ENCODE peak calls at places on chromosomes 12 and 14, in nine cellular contexts. D, I, W, X, Z, J, T, F and H are unnamed samples.

GRCh38 chr14:79914595-79914994 is 296.7 kb downstream of the DIO2 start:
- DNase-seq in D (no peak), I (no peak), W (no peak), X (no peak), Z (no peak), J (no peak), T (no peak), F (no peak), H (no peak)

GRCh38 chr12:93145086-93145485 is 216.0 kb upstream of the EEA1 start:
- DNase-seq in D (no peak), I (no peak), W (no peak), X (peak; percentile 16), Z (no peak), J (no peak), T (no peak), F (no peak), H (no peak)

GRCh38 chr14:68722186-68722585 is 70.7 kb downstream of the ZFP36L1 start:
- DNase-seq in D (no peak), I (no peak), W (no peak), X (no peak), Z (no peak), J (no peak), T (no peak), F (no peak), H (no peak)

GRCh38 chr14:100827751-100828447 is 2.0 kb downstream of the MEG3 start:
- DNase-seq in D (no peak), I (no peak), W (no peak), X (peak; percentile 81), Z (no peak), J (no peak), T (peak; percentile 89), F (no peak), H (no peak)

GRCh38 chr14:21084988-21085853 is 13.2 kb downstream of the ZNF219 start:
- DNase-seq in D (no peak), I (no peak), W (no peak), X (peak; percentile 91), Z (no peak), J (no peak), T (peak; percentile 85), F (no peak), H (no peak)

GRCh38 chr14:72736791-72737559 is 156.9 kb downstream of the DPF3 start:
- DNase-seq in D (no peak), I (no peak), W (no peak), X (no peak), Z (no peak), J (no peak), T (peak; percentile 50), F (no peak), H (no peak)

GRCh38 chr14:66231823-66232222 is 254.3 kb upstream of the CCDC196 start:
- DNase-seq in D (no peak), I (no peak), W (no peak), X (no peak), Z (no peak), J (no peak), T (no peak), F (no peak), H (no peak)

GRCh38 chr12:27965966-27966365 is 6.6 kb downstream of the PTHLH start:
- DNase-seq in D (no peak), I (no peak), W (no peak), X (peak; percentile 63), Z (no peak), J (no peak), T (peak; percentile 62), F (no peak), H (no peak)

GRCh38 chr12:44816446-44817017 is 59.6 kb downstream of the NELL2 start:
- DNase-seq in D (no peak), I (no peak), W (no peak), X (no peak), Z (no peak), J (no peak), T (no peak), F (no peak), H (no peak)

GRCh38 chr14:87992720-87993484 is at the start of gene GALC:
- DNase-seq in D (peak; percentile 86), I (no peak), W (peak; percentile 96), X (peak; percentile 89), Z (peak; percentile 62), J (no peak), T (peak; percentile 94), F (peak; percentile 96), H (no peak)

GRCh38 chr14:104135121-104135903 is 3.1 kb upstream of the KIF26A start:
- DNase-seq in D (no peak), I (no peak), W (peak; percentile 84), X (no peak), Z (no peak), J (peak; percentile 4), T (peak; percentile 6), F (peak; percentile 89), H (no peak)
- TF ChIP-seq CTCF in D (peak; percentile 34), I (peak; percentile 30), W (peak; percentile 67), X (peak; percentile 1), Z (no peak), J (peak; percentile 27), T (no peak), F (peak; percentile 57), H (peak; percentile 31)

GRCh38 chr12:111777345-111778045 is 10.8 kb downstream of the ALDH2 start:
- DNase-seq in D (no peak), I (no peak), W (no peak), X (no peak), Z (no peak), J (peak; percentile 87), T (no peak), F (no peak), H (no peak)

GRCh38 chr12:111776836-111777344 is 10.2 kb downstream of the ALDH2 start:
- DNase-seq in D (no peak), I (no peak), W (no peak), X (peak; percentile 35), Z (no peak), J (no peak), T (no peak), F (no peak), H (no peak)

GRCh38 chr12:111773801-111774551 is 7.2 kb downstream of the ALDH2 start:
- DNase-seq in D (no peak), I (no peak), W (no peak), X (peak; percentile 97), Z (no peak), J (peak; percentile 89), T (peak; percentile 84), F (peak; percentile 37), H (no peak)

GRCh38 chr12:111780166-111780565 is 13.4 kb downstream of the ALDH2 start:
- DNase-seq in D (no peak), I (no peak), W (no peak), X (no peak), Z (no peak), J (no peak), T (no peak), F (no peak), H (no peak)

GRCh38 chr12:111775205-111776193 is 8.8 kb downstream of the ALDH2 start:
- DNase-seq in D (peak; percentile 80), I (no peak), W (no peak), X (peak; percentile 93), Z (peak; percentile 70), J (peak; percentile 80), T (peak; percentile 76), F (no peak), H (no peak)
- H2AFZ ChIP-seq in D (peak overlapping the region; percentile 68), I (no peak overlapping the region), W (no peak overlapping the region), X (peak overlapping the region; percentile 83), Z (peak overlapping the region; percentile 69), J (no peak overlapping the region), T (peak overlapping the region; percentile 23), F (no peak overlapping the region), H (peak overlapping the region; percentile 25)

DNA sequence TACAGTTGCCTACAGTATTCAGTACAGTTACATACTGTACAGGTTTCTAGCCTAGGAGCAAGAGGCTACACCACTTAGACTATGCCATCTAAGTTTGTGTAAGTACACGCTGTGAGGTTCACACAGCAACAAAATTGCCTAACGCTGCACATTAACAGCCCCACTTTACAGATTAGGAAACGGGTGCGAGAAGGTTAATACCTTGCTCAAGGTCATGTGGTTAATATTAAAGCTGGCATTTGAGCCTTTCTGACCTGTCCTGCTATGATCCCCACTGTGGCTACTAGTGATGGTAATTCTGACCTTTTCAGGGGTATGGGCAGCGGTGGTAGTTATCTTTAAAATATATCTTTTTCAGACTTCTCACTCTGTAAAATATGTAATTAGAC is 20.9 kb downstream of the ACVR1B start:
- DNase-seq in D (no peak), I (no peak), W (no peak), X (no peak), Z (no peak), J (no peak), T (no peak), F (no peak), H (no peak)
- H4K20me1 ChIP-seq in D (peaks cover 9% of the 10 kb centered on the region), I (no peaks in the 10 kb centered on the region), W (no peaks in the 10 kb centered on the region), X (peaks cover 15% of the 10 kb centered on the region), Z (no peaks in the 10 kb centered on the region), J (no peaks in the 10 kb centered on the region), T (no peaks in the 10 kb centered on the region), F (peaks cover 78% of the 10 kb centered on the region), H (no peaks in the 10 kb centered on the region)

GRCh38 chr12:9378430-9378835 is 170.2 kb upstream of the PZP start:
- DNase-seq in D (peak; percentile 25), I (no peak), W (peak; percentile 63), X (no peak), Z (no peak), J (peak; percentile 50), T (no peak), F (peak; percentile 58), H (no peak)
- TF ChIP-seq CTCF in D (peak; percentile 67), I (peak; percentile 60), W (peak; percentile 68), X (no peak), Z (peak; percentile 29), J (peak; percentile 84), T (no peak), F (peak; percentile 61), H (peak; percentile 36)

GRCh38 chr14:31894351-31894750 is 182.8 kb upstream of the ARHGAP5 start:
- DNase-seq in D (no peak), I (no peak), W (no peak), X (no peak), Z (no peak), J (no peak), T (no peak), F (no peak), H (no peak)

GRCh38 chr14:31902002-31902401 is 175.1 kb upstream of the ARHGAP5 start:
- DNase-seq in D (no peak), I (peak; percentile 81), W (no peak), X (no peak), Z (no peak), J (peak; percentile 66), T (no peak), F (no peak), H (peak; percentile 54)

GRCh38 chr14:31898835-31899528 is 178.1 kb upstream of the ARHGAP5 start:
- DNase-seq in D (no peak), I (no peak), W (no peak), X (no peak), Z (no peak), J (no peak), T (no peak), F (no peak), H (no peak)

GRCh38 chr14:31895206-31895605 is 181.9 kb upstream of the ARHGAP5 start:
- DNase-seq in D (no peak), I (no peak), W (no peak), X (peak; percentile 89), Z (no peak), J (peak; percentile 35), T (peak; percentile 87), F (no peak), H (no peak)

DNA sequence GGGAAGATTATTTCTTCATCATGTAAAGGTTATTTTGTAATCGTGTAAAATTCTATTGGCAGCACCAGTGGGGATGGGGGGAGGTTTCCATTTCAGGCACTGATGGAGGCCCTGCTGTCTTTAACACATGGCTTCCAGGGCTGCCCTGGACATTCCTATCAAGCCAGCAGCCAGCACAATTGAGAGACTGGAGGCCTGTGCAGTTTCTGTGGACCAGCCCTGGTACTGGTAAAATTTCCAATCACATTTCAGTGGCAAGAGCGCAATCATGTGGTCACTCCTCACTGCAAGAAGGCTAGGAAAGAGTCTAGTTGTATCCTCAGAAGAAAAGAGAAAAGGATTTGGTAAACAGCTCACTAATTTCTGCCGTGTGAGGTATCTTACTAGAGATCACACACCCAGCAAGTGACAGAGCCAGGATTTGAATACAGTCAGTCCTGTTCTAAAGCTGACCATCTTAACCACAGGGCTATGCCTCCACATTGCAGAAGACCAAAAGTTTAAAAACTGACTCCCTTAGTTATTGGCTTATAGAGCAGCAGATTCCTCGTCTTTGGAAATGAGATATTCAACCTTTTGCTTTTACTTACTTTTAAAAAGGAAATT is 179.4 kb upstream of the ARHGAP5 start:
- DNase-seq in D (no peak), I (no peak), W (no peak), X (no peak), Z (no peak), J (no peak), T (no peak), F (peak; percentile 38), H (no peak)
- H2AFZ ChIP-seq in D (no peak overlapping the region), I (no peak overlapping the region), W (no peak overlapping the region), X (no peak overlapping the region), Z (no peak overlapping the region), J (no peak overlapping the region), T (no peak overlapping the region), F (peak overlapping the region; percentile 45), H (no peak overlapping the region)